ENCODE peak calls at places on chromosomes 16 and 17, in eight cellular contexts. R is substantia nigra; G is EL; W is WTC11; H is ELF-1; J is activated naive CD8-positive, alpha-beta T cell treated with anti-CD3 and anti-CD28 coated beads, Interleukin-2, amount 50 U/mL, for 24 hours; C is activated T-cell treated with anti-CD3 and anti-CD28 coated beads for 4 hours; D is activated CD4-positive, alpha-beta memory T cell treated with anti-CD3 and anti-CD28 coated beads, Interleukin-2, amount 10 ng/mL, durations not matched to agents 7 days and 5 days. E is an unnamed sample.

GRCh38 chr16:3474136-3474779 is 21.0 kb downstream of the C16orf90 start:
- DNase-seq in R (no peak), G (no peak), W (no peak), H (no peak), J (no peak), C (no peak), D (no peak), E (no peak)

GRCh38 chr17:60077226-60077625 is 1.5 kb downstream of the HEATR6 start:
- DNase-seq in R (no peak), G (no peak), W (no peak), H (no peak), J (no peak), C (no peak), D (no peak), E (peak)

GRCh38 chr17:83122834-83123233 is 43.4 kb downstream of the METRNL start:
- DNase-seq in R (no peak), G (no peak), W (no peak), H (no peak), J (no peak), C (no peak), D (no peak), E (no peak)

GRCh38 chr17:42387663-42388380 is 420 bp downstream of the STAT3 start:
- DNase-seq in R (peak), G (no peak), W (peak), H (peak), J (peak), C (no peak), D (peak), E (peak)

GRCh38 chr16:15690296-15690695 is 40.3 kb downstream of the NDE1 start:
- DNase-seq in R (no peak), G (peak), W (no peak), H (no peak), J (no peak), C (no peak), D (no peak), E (peak)

GRCh38 chr16:30757316-30757715 is 4.5 kb downstream of the CFAP119 start:
- DNase-seq in R (no peak), G (no peak), W (no peak), H (no peak), J (no peak), C (no peak), D (no peak), E (no peak)

GRCh38 chr16:35447010-35447558 is 1987.7 kb downstream of the TP53TG3F start:
- DNase-seq in R (no peak), G (no peak), W (no peak), H (no peak), J (no peak), C (no peak), D (no peak), E (no peak)

GRCh38 chr17:65366102-65366844 is 195.2 kb downstream of the AXIN2 start:
- DNase-seq in R (no peak), G (no peak), W (no peak), H (no peak), J (peak), C (peak), D (no peak), E (no peak)

GRCh38 chr16:23710008-23710407 is 3.0 kb downstream of the ERN2 start:
- DNase-seq in R (no peak), G (no peak), W (no peak), H (no peak), J (no peak), C (no peak), D (no peak), E (no peak)

GRCh38 chr17:17236295-17237025 is 508 bp downstream of the FLCN start:
- DNase-seq in R (no peak), G (peak), W (peak), H (peak), J (peak), C (no peak), D (no peak), E (peak)

GRCh38 chr16:25163683-25164082 is 52.1 kb downstream of the LCMT1 start:
- DNase-seq in R (no peak), G (no peak), W (no peak), H (no peak), J (no peak), C (no peak), D (no peak), E (no peak)

GRCh38 chr16:55948230-55948629 is 73.1 kb upstream of the CES5A start:
- DNase-seq in R (no peak), G (no peak), W (no peak), H (no peak), J (no peak), C (no peak), D (no peak), E (no peak)

GRCh38 chr16:53945996-53946395 is 242.0 kb downstream of the FTO start:
- DNase-seq in R (no peak), G (peak), W (no peak), H (peak), J (no peak), C (no peak), D (no peak), E (peak)

GRCh38 chr17:72811976-72812687 is 280.4 kb downstream of the SLC39A11 start:
- DNase-seq in R (no peak), G (no peak), W (no peak), H (no peak), J (no peak), C (no peak), D (no peak), E (no peak)

GRCh38 chr17:82881900-82882714 is 42.3 kb upstream of the ZNF750 start:
- DNase-seq in R (peak), G (no peak), W (no peak), H (peak), J (no peak), C (no peak), D (no peak), E (no peak)

GRCh38 chr16:88770459-88771293 is 14.3 kb downstream of the PIEZO1 start:
- DNase-seq in R (peak), G (no peak), W (peak), H (peak), J (peak), C (no peak), D (no peak), E (peak)

GRCh38 chr17:75067856-75068255 is 19.9 kb upstream of the SLC16A5 start:
- DNase-seq in R (no peak), G (no peak), W (no peak), H (no peak), J (no peak), C (no peak), D (peak), E (peak)

GRCh38 chr16:19384656-19385055 is 33.0 kb upstream of the TMC5 start:
- DNase-seq in R (no peak), G (peak), W (no peak), H (no peak), J (no peak), C (no peak), D (no peak), E (no peak)

GRCh38 chr17:41697122-41697962 is 8.7 kb downstream of the EIF1 start:
- DNase-seq in R (peak), G (peak), W (no peak), H (no peak), J (no peak), C (no peak), D (no peak), E (no peak)

GRCh38 chr17:45246861-45247428 is 14.9 kb downstream of the SPATA32 start:
- DNase-seq in R (no peak), G (no peak), W (peak), H (peak), J (peak), C (no peak), D (no peak), E (peak)

GRCh38 chr17:19376799-19377198 is 1.5 kb upstream of the MAPK7 start:
- DNase-seq in R (no peak), G (no peak), W (no peak), H (no peak), J (no peak), C (no peak), D (no peak), E (no peak)

GRCh38 chr16:67009158-67009557 is 19.8 kb upstream of the CBFB start:
- DNase-seq in R (no peak), G (no peak), W (no peak), H (no peak), J (no peak), C (no peak), D (no peak), E (no peak)

GRCh38 chr17:74810699-74811485 is 34.7 kb upstream of the NAT9 start:
- DNase-seq in R (peak), G (no peak), W (no peak), H (no peak), J (no peak), C (no peak), D (no peak), E (no peak)

GRCh38 chr17:16980061-16980460 is 8.1 kb upstream of the TNFRSF13B start:
- DNase-seq in R (no peak), G (peak), W (no peak), H (no peak), J (no peak), C (no peak), D (no peak), E (no peak)

E was measured in astrocyte of the hippocampus.